ENCODE peak calls at places on chromosomes 1 and 21, in ten cellular contexts. Y is H1, F is heart left ventricle, S is stomach, W is body of pancreas, M is ovary, H is spleen, V is lower leg skin, G is IMR-90, K is gastrocnemius medialis. D is an unnamed sample.

GRCh38 chr1:36366091-36366661 is 19.5 kb downstream of the STK40 start:
- DNase-seq in M (peak), W (peak), S (no peak), H (peak), V (no peak), G (peak), K (no peak), F (peak), Y (no peak), D (no peak)

GRCh38 chr1:206540044-206540758 is 32.9 kb downstream of the RASSF5 start:
- DNase-seq in W (peak), S (peak), Y (no peak), H (peak), G (no peak), V (no peak), K (no peak), M (peak), F (peak), D (no peak)

GRCh38 chr1:98049370-98050115 is 128.7 kb upstream of the DPYD start:
- DNase-seq in V (no peak), H (no peak), K (no peak), G (peak), F (no peak), W (no peak), S (peak), M (no peak), Y (no peak), D (no peak)

GRCh38 chr1:21781971-21782867 is 730 bp downstream of the USP48 start:
- DNase-seq in S (peak), F (peak), H (no peak), Y (no peak), W (peak), V (peak), M (no peak), K (no peak), G (peak), D (no peak)

GRCh38 chr1:36212782-36213181 is 11.5 kb upstream of the THRAP3 start:
- DNase-seq in V (no peak), M (no peak), K (no peak), Y (no peak), S (no peak), W (no peak), F (no peak), H (no peak), G (no peak), D (no peak)

GRCh38 chr1:109041614-109042473 is at the start of gene WDR47:
- DNase-seq in K (peak), V (peak), H (peak), M (peak), S (peak), Y (peak), G (peak), F (peak), W (peak), D (peak)

GRCh38 chr1:31531177-31532000 is 44.9 kb upstream of the TINAGL1 start:
- DNase-seq in W (no peak), F (no peak), G (peak), H (no peak), M (no peak), K (no peak), S (no peak), V (no peak), Y (no peak), D (no peak)

GRCh38 chr1:233166896-233167295 is 128.6 kb downstream of the PCNX2 start:
- DNase-seq in F (no peak), M (no peak), H (no peak), G (no peak), V (no peak), Y (no peak), W (no peak), K (no peak), S (no peak), D (no peak)

GRCh38 chr1:54254055-54254454 is 54.1 kb downstream of the MRPL37 start:
- DNase-seq in M (no peak), F (no peak), K (no peak), S (no peak), G (peak), V (no peak), Y (no peak), H (no peak), W (no peak), D (peak)

GRCh38 chr1:2195785-2196184 is 1.2 kb upstream of the FAAP20 start:
- DNase-seq in K (no peak), S (no peak), F (no peak), W (peak), M (no peak), Y (no peak), H (peak), V (no peak), G (no peak), D (no peak)

GRCh38 chr1:23590058-23590783 is 30.9 kb upstream of the ID3 start:
- DNase-seq in Y (no peak), K (no peak), W (no peak), H (no peak), M (no peak), V (no peak), S (no peak), G (peak), F (no peak), D (no peak)

GRCh38 chr1:223724376-223724775 is 12.0 kb downstream of the CAPN2 start:
- DNase-seq in H (no peak), K (no peak), G (peak), M (no peak), W (no peak), F (no peak), V (no peak), Y (no peak), S (no peak), D (no peak)

GRCh38 chr1:246450485-246451251 is 56.4 kb downstream of the SMYD3 start:
- DNase-seq in K (no peak), W (no peak), H (no peak), F (no peak), M (no peak), V (no peak), G (peak), S (no peak), Y (no peak), D (peak)

GRCh38 chr1:228982637-228983036 is 247.4 kb downstream of the RHOU start:
- DNase-seq in S (no peak), V (no peak), W (no peak), H (no peak), K (no peak), F (no peak), M (no peak), G (no peak), Y (no peak), D (no peak)

GRCh38 chr1:167249702-167250101 is 29.0 kb downstream of the POU2F1 start:
- DNase-seq in F (no peak), S (no peak), K (no peak), G (no peak), M (no peak), Y (no peak), W (no peak), H (no peak), V (no peak), D (no peak)

GRCh38 chr21:45747802-45748445 is 104.4 kb downstream of the PCBP3 start:
- DNase-seq in V (no peak), Y (no peak), K (peak), H (no peak), F (no peak), G (peak), M (no peak), S (no peak), W (no peak), D (peak)

GRCh38 chr1:61782771-61783170 is 40.5 kb downstream of the PATJ start:
- DNase-seq in Y (no peak), K (no peak), W (no peak), H (no peak), F (no peak), V (no peak), M (no peak), S (no peak), G (no peak), D (no peak)

GRCh38 chr1:91045284-91045683 is 23.4 kb upstream of the ZNF644 start:
- DNase-seq in M (no peak), F (no peak), K (no peak), V (no peak), W (no peak), S (no peak), Y (no peak), H (no peak), G (no peak), D (no peak)

GRCh38 chr21:36202721-36203602 is 46.3 kb downstream of the DOP1B start:
- DNase-seq in F (no peak), W (peak), K (peak), V (no peak), H (no peak), G (peak), M (no peak), S (no peak), Y (no peak), D (no peak)

GRCh38 chr21:33760641-33761103 is 118.4 kb downstream of the ITSN1 start:
- DNase-seq in Y (no peak), W (no peak), V (no peak), M (no peak), S (no peak), K (no peak), H (no peak), F (no peak), G (peak), D (no peak)

GRCh38 chr1:162321809-162322422 is 54.7 kb downstream of the SPATA46 start:
- DNase-seq in F (no peak), H (no peak), M (no peak), Y (no peak), V (no peak), K (no peak), G (no peak), W (no peak), S (no peak), D (no peak)
- TF ChIP-seq POLR2A in F (no peak), H (no peak), M (no peak), Y (no peak), V (no peak), K (no peak), G (no peak), W (no peak), S (no peak), D (no peak)

GRCh38 chr1:110347182-110347893 is 8.2 kb downstream of the RBM15 start:
- DNase-seq in W (no peak), M (no peak), Y (no peak), K (no peak), V (no peak), H (no peak), F (no peak), G (no peak), S (no peak), D (no peak)
- TF ChIP-seq POLR2A in W (no peak), M (no peak), Y (no peak), K (no peak), V (no peak), H (no peak), F (no peak), G (no peak), S (no peak), D (no peak)

GRCh38 chr1:200889571-200889970 is 5.1 kb upstream of the INAVA start:
- DNase-seq in S (no peak), V (no peak), F (no peak), M (no peak), G (no peak), W (no peak), H (no peak), K (no peak), Y (no peak), D (no peak)

GRCh38 chr1:200892546-200892945 is 2.2 kb upstream of the INAVA start:
- DNase-seq in V (no peak), G (no peak), F (no peak), K (no peak), H (peak), M (no peak), S (no peak), W (no peak), Y (no peak), D (no peak)

GRCh38 chr1:200890027-200890426 is 4.7 kb upstream of the INAVA start:
- DNase-seq in H (peak), M (no peak), W (no peak), Y (no peak), F (no peak), V (no peak), G (no peak), K (no peak), S (no peak), D (no peak)

GRCh38 chr1:200891774-200892157 is 2.9 kb upstream of the INAVA start:
- DNase-seq in H (peak), G (no peak), M (no peak), V (no peak), F (no peak), K (no peak), Y (no peak), W (peak), S (no peak), D (no peak)

DNA sequence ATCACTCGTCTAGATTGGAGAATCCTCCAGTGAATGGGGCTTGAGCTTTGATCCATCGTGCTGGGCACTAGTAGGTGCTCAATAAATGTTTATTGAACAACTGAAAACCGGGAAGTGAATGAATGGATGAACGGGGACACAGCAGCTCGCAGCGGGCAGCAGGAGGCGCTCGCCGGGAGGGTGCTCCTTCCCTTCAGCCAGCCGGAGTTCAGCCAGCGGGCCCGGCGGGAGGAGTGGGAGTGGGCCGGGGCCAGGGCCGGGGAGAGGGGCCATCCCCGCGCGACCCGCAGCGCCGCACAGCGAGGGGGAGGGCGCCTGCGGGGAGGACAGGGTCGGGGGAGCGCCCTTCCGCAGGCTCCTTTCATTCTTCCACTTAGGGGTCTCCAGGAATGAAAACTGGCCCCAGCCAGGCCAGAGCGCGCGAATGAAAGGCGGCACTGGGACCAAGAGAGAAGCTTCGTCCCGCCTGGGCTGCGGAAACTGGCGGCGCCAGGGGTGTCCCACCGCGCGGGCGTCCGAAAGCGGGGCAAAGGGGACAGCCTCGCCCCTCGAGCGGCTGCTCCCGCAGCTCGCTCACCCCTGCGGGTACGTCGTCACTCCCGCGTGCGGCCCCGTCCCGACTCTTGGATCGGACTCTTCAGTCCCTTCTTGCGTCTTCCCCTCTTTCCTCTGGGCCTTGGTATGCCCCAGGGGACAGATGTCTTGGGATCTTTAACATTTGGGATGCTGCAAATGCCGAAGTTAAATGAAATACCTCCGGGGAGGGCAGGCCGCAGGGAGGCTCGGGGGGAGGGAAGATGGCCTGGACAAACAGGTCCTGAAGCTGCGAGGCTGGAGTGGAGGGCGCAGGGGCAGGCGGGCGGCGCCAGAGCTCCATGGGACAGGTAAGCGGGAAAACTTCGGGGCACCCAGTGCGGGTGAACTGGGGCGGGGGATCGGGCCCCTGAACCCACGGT is 3.6 kb upstream of the INAVA start:
- DNase-seq in H (peak), M (no peak), W (peak), Y (no peak), K (no peak), G (peak), V (no peak), F (no peak), S (no peak), D (no peak)
- TF ChIP-seq POLR2A in H (no peak), M (no peak), W (no peak), Y (peak), K (no peak), G (no peak), V (no peak), F (no peak), S (no peak), D (peak)

GRCh38 chr1:41919764-41920397 is 1.2 kb upstream of the HIVEP3 start:
- DNase-seq in M (no peak), K (peak), W (peak), G (peak), H (peak), S (peak), V (no peak), F (peak), Y (no peak), D (peak)
- TF ChIP-seq POLR2A in M (no peak), K (peak), W (no peak), G (no peak), H (no peak), S (no peak), V (no peak), F (no peak), Y (no peak), D (no peak)

D was measured in H54.